ENCODE peak calls at places on chromosomes 16 and 17, in eight cellular contexts. N is mammary epithelial cell, R is A549, O is SK-N-SH, U is neural crest cell, B is Peyer's patch, P is activated B cell treated with CpG ODN at 0.5 μM for 24 hours, A is Calu3. D is an unnamed sample.

GRCh38 chr16:84467256-84467655 is 37.2 kb downstream of the MEAK7 start:
- DNase-seq in N (peak), R (no peak), O (no peak), U (no peak), B (no peak), P (no peak), A (no peak), D (no peak)

GRCh38 chr16:6016530-6017184 is 919.1 kb upstream of the EEF2KMT start:
- DNase-seq in N (peak), R (peak), O (peak), U (no peak), B (no peak), P (no peak), A (peak), D (no peak)

GRCh38 chr17:8436169-8436932 is 667 bp downstream of the NDEL1 start:
- DNase-seq in N (peak), R (peak), O (peak), U (peak), B (peak), P (no peak), A (peak), D (peak)

GRCh38 chr17:63790057-63790456 is 16.1 kb downstream of the DDX42 start:
- DNase-seq in N (no peak), R (no peak), O (no peak), U (no peak), B (no peak), P (no peak), A (no peak), D (no peak)

GRCh38 chr16:359871-360697 is 7.6 kb upstream of the AXIN1 start:
- DNase-seq in N (no peak), R (no peak), O (no peak), U (no peak), B (no peak), P (no peak), A (no peak), D (no peak)

GRCh38 chr16:22008215-22009142 is 568 bp downstream of the MOSMO start:
- DNase-seq in N (no peak), R (peak), O (peak), U (peak), B (peak), P (peak), A (no peak), D (peak)

GRCh38 chr17:46837521-46837920 is 13.9 kb upstream of the WNT9B start:
- DNase-seq in N (no peak), R (no peak), O (no peak), U (no peak), B (no peak), P (no peak), A (no peak), D (no peak)

GRCh38 chr16:88282221-88283041 is 100.3 kb upstream of the ZNF469 start:
- DNase-seq in N (peak), R (peak), O (peak), U (no peak), B (no peak), P (no peak), A (peak), D (no peak)

GRCh38 chr17:39213852-39214251 is 11.9 kb downstream of the STAC2 start:
- DNase-seq in N (peak), R (peak), O (no peak), U (no peak), B (no peak), P (no peak), A (peak), D (no peak)

GRCh38 chr17:15892679-15893332 is 52.1 kb upstream of the ADORA2B start:
- DNase-seq in N (peak), R (peak), O (no peak), U (no peak), B (no peak), P (no peak), A (peak), D (no peak)

GRCh38 chr16:4966736-4967453 is 8.8 kb downstream of the SEC14L5 start:
- DNase-seq in N (no peak), R (no peak), O (no peak), U (no peak), B (no peak), P (no peak), A (no peak), D (no peak)

GRCh38 chr17:6261496-6261895 is 173.4 kb downstream of the AIPL1 start:
- DNase-seq in N (no peak), R (no peak), O (no peak), U (no peak), B (no peak), P (no peak), A (no peak), D (no peak)

GRCh38 chr17:5248821-5249479 is 14.3 kb upstream of the SCIMP start:
- DNase-seq in N (no peak), R (no peak), O (no peak), U (no peak), B (no peak), P (no peak), A (no peak), D (no peak)

GRCh38 chr17:76239538-76240274 is 587 bp downstream of the RNF157 start:
- DNase-seq in N (no peak), R (no peak), O (peak), U (no peak), B (no peak), P (peak), A (no peak), D (peak)

GRCh38 chr16:54253118-54253517 is 33.5 kb downstream of the IRX3 start:
- DNase-seq in N (no peak), R (no peak), O (no peak), U (no peak), B (no peak), P (no peak), A (no peak), D (no peak)

GRCh38 chr17:62892870-62893338 is 73.1 kb upstream of the TANC2 start:
- DNase-seq in N (peak), R (peak), O (no peak), U (no peak), B (no peak), P (no peak), A (peak), D (no peak)

GRCh38 chr16:67910162-67910561 is 17.1 kb downstream of the PSKH1 start:
- DNase-seq in N (peak), R (no peak), O (peak), U (no peak), B (no peak), P (no peak), A (no peak), D (no peak)

GRCh38 chr17:1058423-1059130 is 61.6 kb downstream of the TIMM22 start:
- DNase-seq in N (peak), R (peak), O (peak), U (peak), B (peak), P (no peak), A (peak), D (no peak)

GRCh38 chr17:78748730-78749317 is 33.2 kb downstream of the CYTH1 start:
- DNase-seq in N (peak), R (no peak), O (no peak), U (no peak), B (peak), P (no peak), A (no peak), D (no peak)

GRCh38 chr16:73265124-73265838 is 217.4 kb upstream of the ZFHX3 start:
- DNase-seq in N (no peak), R (no peak), O (no peak), U (no peak), B (no peak), P (no peak), A (peak), D (no peak)

GRCh38 chr16:79848739-79849518 is 248.4 kb upstream of the MAF start:
- DNase-seq in N (no peak), R (no peak), O (no peak), U (no peak), B (no peak), P (no peak), A (no peak), D (no peak)

GRCh38 chr16:495127-495748 is 32.3 kb upstream of the CAPN15 start:
- DNase-seq in N (peak), R (peak), O (peak), U (no peak), B (no peak), P (no peak), A (peak), D (no peak)

GRCh38 chr17:29369831-29370735 is 20.1 kb upstream of the TAOK1 start:
- DNase-seq in N (peak), R (peak), O (peak), U (peak), B (peak), P (peak), A (peak), D (peak)

GRCh38 chr17:31058958-31059357 is 35.8 kb upstream of the NF1 start:
- DNase-seq in N (no peak), R (no peak), O (no peak), U (no peak), B (no peak), P (no peak), A (no peak), D (no peak)

GRCh38 chr17:12024332-12024731 is 3.7 kb downstream of the MAP2K4 start:
- DNase-seq in N (peak), R (peak), O (no peak), U (no peak), B (no peak), P (no peak), A (no peak), D (no peak)

DNA sequence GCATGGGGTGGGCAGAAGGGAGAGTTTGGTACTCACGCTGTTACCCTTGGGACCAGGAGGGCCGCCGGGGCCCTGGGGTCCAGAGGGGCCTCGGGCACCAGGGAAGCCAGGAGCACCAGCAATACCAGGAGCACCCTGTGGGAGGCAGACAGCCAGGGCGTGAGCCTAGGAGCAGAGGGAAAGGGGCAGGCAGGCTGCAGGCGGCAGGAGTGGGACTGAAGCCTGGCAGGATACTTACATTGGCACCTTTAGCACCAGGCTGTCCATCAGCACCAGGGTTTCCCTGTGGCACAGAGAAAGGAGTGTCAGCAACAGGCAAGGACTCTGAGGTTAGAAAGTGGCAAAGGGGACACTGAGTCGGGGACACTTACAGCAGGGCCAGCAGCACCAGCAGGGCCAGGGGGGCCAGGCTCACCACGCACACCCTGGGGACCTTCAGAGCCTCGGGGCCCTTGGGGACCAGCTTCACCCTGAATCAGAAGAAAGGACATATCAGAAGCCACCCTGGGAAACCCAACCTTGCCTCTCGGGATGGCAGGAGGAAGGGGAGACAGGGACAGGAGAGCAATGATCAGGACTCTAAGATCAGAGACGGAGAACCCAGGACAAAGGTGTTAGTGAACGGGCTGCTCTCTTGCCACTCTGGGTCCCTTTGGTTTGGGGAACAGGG is 6.1 kb downstream of the COL1A1 start:
- DNase-seq in N (no peak), R (no peak), O (no peak), U (no peak), B (no peak), P (no peak), A (no peak), D (no peak)
- TF ChIP-seq CTCF in N (no peak), R (peak), O (peak), U (no peak), B (no peak), P (no peak), A (no peak), D (no peak)

GRCh38 chr17:82005701-82006348 is 16.9 kb downstream of the CENPX start:
- DNase-seq in N (no peak), R (no peak), O (no peak), U (no peak), B (no peak), P (no peak), A (no peak), D (no peak)

GRCh38 chr17:82001657-82002056 is 21.0 kb downstream of the CENPX start:
- DNase-seq in N (no peak), R (no peak), O (no peak), U (no peak), B (no peak), P (no peak), A (no peak), D (no peak)

GRCh38 chr17:82000803-82001649 is 21.7 kb downstream of the CENPX start:
- DNase-seq in N (no peak), R (no peak), O (no peak), U (no peak), B (no peak), P (no peak), A (no peak), D (no peak)

GRCh38 chr17:82004485-82005455 is 17.9 kb downstream of the CENPX start:
- DNase-seq in N (no peak), R (no peak), O (no peak), U (no peak), B (no peak), P (no peak), A (no peak), D (no peak)

DNA sequence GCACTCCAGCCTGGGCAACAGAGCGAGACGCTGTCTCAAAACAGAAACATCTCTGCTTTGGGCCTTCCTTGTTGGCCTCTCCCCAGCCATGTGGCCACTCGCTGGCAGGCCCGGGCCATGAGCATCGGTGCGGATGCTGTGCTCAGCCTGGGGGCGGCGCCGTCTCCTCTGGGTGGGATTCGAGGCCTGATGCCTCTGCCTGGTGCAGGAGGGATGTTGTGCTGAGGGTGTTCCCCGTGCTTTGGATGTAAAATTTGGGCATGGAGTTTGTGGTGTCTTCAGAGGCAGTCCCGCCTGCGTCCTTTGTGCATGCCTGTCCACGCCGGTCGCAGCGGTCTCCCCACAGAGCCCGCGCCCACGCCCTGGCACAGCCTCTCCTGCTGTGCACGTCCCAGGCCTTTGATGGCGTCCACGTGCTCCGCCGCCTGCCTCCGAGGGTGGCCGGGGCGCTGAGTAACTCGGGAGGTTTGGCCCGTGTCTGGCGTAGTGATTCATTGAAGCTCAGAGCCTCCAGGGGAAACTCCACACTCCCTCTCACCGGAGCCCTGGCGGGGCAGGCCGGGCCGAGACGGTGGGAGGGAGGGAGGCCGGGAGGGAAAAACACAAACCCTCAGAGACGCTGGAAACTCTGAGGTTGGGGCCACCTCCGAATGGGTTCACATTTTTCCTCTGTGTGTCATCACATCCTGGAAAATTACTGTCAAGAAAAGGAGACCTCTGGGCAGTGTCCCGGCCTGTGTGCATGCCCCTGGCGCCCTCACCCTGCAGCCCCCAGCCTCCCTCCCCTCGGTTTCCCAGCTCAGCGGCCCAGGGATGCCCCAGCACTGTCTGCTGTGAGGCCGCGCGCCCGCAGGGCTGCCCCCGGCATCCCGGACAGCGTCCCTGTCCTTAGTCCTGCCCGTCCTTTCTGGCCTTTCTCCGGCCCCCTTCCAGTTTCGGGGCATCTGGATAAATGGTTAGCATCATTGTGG is 19.0 kb downstream of the CENPX start:
- DNase-seq in N (peak), R (peak), O (no peak), U (no peak), B (no peak), P (no peak), A (peak), D (no peak)
- TF ChIP-seq CTCF in N (no peak), R (no peak), O (peak), U (no peak), B (no peak), P (no peak), A (no peak), D (no peak)

GRCh38 chr16:75927824-75928223 is 201.5 kb upstream of the CPHXL start:
- DNase-seq in N (no peak), R (no peak), O (no peak), U (no peak), B (no peak), P (no peak), A (no peak), D (no peak)

GRCh38 chr16:75921281-75921680 is 195.0 kb upstream of the CPHXL start:
- DNase-seq in N (no peak), R (no peak), O (no peak), U (no peak), B (no peak), P (no peak), A (no peak), D (no peak)

GRCh38 chr16:75928295-75928694 is 202.0 kb upstream of the CPHXL start:
- DNase-seq in N (no peak), R (no peak), O (no peak), U (no peak), B (no peak), P (no peak), A (no peak), D (no peak)

GRCh38 chr16:75922250-75922649 is 196.0 kb upstream of the CPHXL start:
- DNase-seq in N (no peak), R (no peak), O (no peak), U (no peak), B (no peak), P (no peak), A (no peak), D (no peak)

GRCh38 chr16:75924397-75924796 is 198.1 kb upstream of the CPHXL start:
- DNase-seq in N (no peak), R (no peak), O (no peak), U (no peak), B (no peak), P (no peak), A (no peak), D (no peak)
- TF ChIP-seq CTCF in N (no peak), R (no peak), O (no peak), U (no peak), B (no peak), P (no peak), A (no peak), D (no peak)

DNA sequence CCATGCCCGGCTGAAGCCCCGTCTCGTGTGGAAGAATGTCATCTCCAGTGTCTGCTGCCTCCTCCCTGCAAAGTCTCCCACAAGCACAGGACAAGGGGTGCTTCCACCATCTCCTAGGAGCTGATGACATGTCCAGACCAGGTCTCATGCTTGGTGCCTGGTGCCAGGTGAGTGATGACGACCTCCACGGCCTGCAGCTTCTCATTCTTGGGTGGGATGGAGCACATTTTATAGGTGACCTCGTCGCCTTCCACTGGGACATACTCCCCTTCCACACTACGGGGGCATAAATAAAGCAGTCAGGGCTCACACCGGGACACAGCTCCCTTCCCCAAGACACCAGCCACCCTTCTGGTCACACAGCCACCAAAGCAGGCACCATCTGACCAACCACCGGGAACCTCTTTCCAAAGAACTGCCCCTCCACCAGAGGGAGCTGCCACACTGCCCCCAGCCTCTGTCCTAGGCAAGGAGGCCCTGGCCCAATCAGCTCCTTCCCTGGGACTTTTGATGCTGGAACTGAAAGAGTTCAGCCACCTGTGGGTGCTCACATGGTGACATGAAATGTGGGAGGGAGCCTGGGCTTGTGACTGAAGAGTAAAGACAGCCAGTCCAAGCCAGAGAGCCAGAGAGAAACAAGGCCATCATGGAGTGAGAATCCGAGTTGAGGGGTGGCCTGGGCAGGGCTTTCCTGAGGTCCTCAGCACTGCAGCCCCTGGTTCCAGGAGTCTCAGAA is 13.6 kb downstream of the CARHSP1 start:
- DNase-seq in N (no peak), R (no peak), O (peak), U (no peak), B (no peak), P (no peak), A (peak), D (no peak)
- TF ChIP-seq CTCF in N (peak), R (no peak), O (peak), U (peak), B (peak), P (no peak), A (peak), D (no peak)

GRCh38 chr16:27193300-27193990 is 9.9 kb upstream of the KDM8 start:
- DNase-seq in N (no peak), R (no peak), O (no peak), U (no peak), B (no peak), P (no peak), A (no peak), D (no peak)
- TF ChIP-seq CTCF in N (no peak), R (no peak), O (no peak), U (no peak), B (peak), P (no peak), A (no peak), D (no peak)

GRCh38 chr17:17871913-17872312 is 35.1 kb upstream of the SREBF1 start:
- DNase-seq in N (no peak), R (no peak), O (no peak), U (no peak), B (no peak), P (no peak), A (no peak), D (no peak)

GRCh38 chr17:17872468-17873345 is 35.9 kb upstream of the SREBF1 start:
- DNase-seq in N (no peak), R (no peak), O (no peak), U (no peak), B (no peak), P (no peak), A (no peak), D (no peak)

GRCh38 chr17:17873450-17873991 is 36.7 kb upstream of the SREBF1 start:
- DNase-seq in N (no peak), R (no peak), O (no peak), U (no peak), B (no peak), P (no peak), A (no peak), D (no peak)

GRCh38 chr17:17868637-17869522 is 32.1 kb upstream of the SREBF1 start:
- DNase-seq in N (no peak), R (no peak), O (no peak), U (no peak), B (no peak), P (no peak), A (no peak), D (no peak)

GRCh38 chr17:17870292-17870691 is 33.5 kb upstream of the SREBF1 start:
- DNase-seq in N (no peak), R (no peak), O (no peak), U (no peak), B (no peak), P (no peak), A (no peak), D (no peak)
- TF ChIP-seq CTCF in N (no peak), R (peak), O (no peak), U (no peak), B (no peak), P (no peak), A (no peak), D (no peak)